ENCODE peak calls at places on chromosomes 11 and 22, in six cellular contexts. J is neural progenitor cell, W is A549, Y is body of pancreas, Q is K562, C is HCT116. N is an unnamed sample.

GRCh38 chr22:37519268-37520195 is at the start of gene CARD10:
- DNase-seq in Y (no peak), C (no peak), Q (peak; percentile 85), J (peak; percentile 67), W (no peak), N (no peak)

GRCh38 chr11:7495997-7496545 is 10.8 kb downstream of the OLFML1 start:
- DNase-seq in Y (peak; percentile 53), W (no peak), J (no peak), C (no peak), Q (no peak), N (no peak)

GRCh38 chr11:67032830-67033555 is 10.1 kb downstream of the SYT12 start:
- DNase-seq in Y (no peak), W (peak; percentile 64), J (no peak), C (no peak), Q (no peak), N (peak; percentile 46)

GRCh38 chr11:69640260-69640994 is 529 bp upstream of the CCND1 start:
- DNase-seq in J (peak; percentile 48), W (peak; percentile 45), C (no peak), Y (peak; percentile 29), Q (no peak), N (no peak)

GRCh38 chr11:115284766-115285165 is 219.4 kb downstream of the CADM1 start:
- DNase-seq in Q (no peak), C (no peak), J (peak; percentile 42), W (no peak), Y (no peak), N (peak; percentile 40)

GRCh38 chr11:118648291-118648690 is 31.2 kb downstream of the TREH start:
- DNase-seq in J (no peak), Y (no peak), W (no peak), Q (no peak), C (no peak), N (no peak)

GRCh38 chr11:3159296-3160190 is 5.6 kb downstream of the OSBPL5 start:
- DNase-seq in C (no peak), J (peak; percentile 44), W (no peak), Y (peak; percentile 66), Q (no peak), N (no peak)

GRCh38 chr11:111438846-111439520 is 59.9 kb upstream of the POU2AF1 start:
- DNase-seq in Q (no peak), J (no peak), W (no peak), Y (no peak), C (no peak), N (no peak)

GRCh38 chr22:23652286-23652685 is 20.2 kb upstream of the DRICH1 start:
- DNase-seq in Q (no peak), C (no peak), Y (no peak), J (no peak), W (no peak), N (no peak)

GRCh38 chr11:47659273-47659672 is 16.9 kb upstream of the MTCH2 start:
- DNase-seq in Q (no peak), W (no peak), J (no peak), C (no peak), Y (no peak), N (no peak)

GRCh38 chr11:73308003-73308962 is at the start of gene ARHGEF17:
- DNase-seq in C (peak; percentile 34), W (peak; percentile 83), Y (peak; percentile 69), J (peak; percentile 93), Q (peak; percentile 70), N (no peak)

GRCh38 chr11:61949169-61950034 is 749 bp upstream of the BEST1 start:
- DNase-seq in C (peak; percentile 81), Y (peak; percentile 86), W (peak; percentile 71), Q (peak; percentile 92), J (peak; percentile 37), N (no peak)

GRCh38 chr11:94314064-94314463 is 9.7 kb downstream of the IZUMO1R start:
- DNase-seq in W (no peak), J (no peak), C (no peak), Q (no peak), Y (no peak), N (no peak)

GRCh38 chr11:94309757-94310156 is 5.4 kb downstream of the IZUMO1R start:
- DNase-seq in Y (no peak), J (no peak), C (no peak), W (no peak), Q (no peak), N (no peak)

GRCh38 chr11:94310191-94310875 is 6.0 kb downstream of the IZUMO1R start:
- DNase-seq in Y (no peak), J (no peak), Q (no peak), W (no peak), C (no peak), N (no peak)

GRCh38 chr11:94312339-94312738 is 8.0 kb downstream of the IZUMO1R start:
- DNase-seq in Q (no peak), C (no peak), J (no peak), Y (no peak), W (no peak), N (no peak)

DNA sequence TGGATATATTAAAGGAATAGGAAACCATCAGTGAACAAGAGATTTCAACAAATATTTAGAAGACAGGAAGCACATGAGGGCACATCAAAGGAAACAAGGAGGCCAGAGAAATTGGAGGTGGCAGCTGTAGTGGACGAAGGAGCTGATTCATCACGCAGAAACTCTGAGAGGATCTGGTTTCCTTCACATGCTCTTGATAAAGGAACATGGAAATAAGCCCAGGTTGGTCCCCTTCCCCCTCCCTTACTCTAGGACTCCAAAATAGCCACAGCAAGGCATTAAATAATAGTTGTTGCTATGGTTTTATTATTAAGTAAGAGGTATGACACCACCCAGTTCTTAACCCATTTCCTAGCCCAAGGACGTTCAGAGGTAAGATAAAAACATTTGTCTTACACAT is 11.3 kb downstream of the IZUMO1R start:
- DNase-seq in J (no peak), Y (no peak), W (no peak), C (no peak), Q (no peak), N (no peak)
- H3K4me3 ChIP-seq in J (no peak overlapping the region), Y (no peak overlapping the region), W (no peak overlapping the region), C (no peak overlapping the region), Q (no peak overlapping the region), N (no peak overlapping the region)

DNA sequence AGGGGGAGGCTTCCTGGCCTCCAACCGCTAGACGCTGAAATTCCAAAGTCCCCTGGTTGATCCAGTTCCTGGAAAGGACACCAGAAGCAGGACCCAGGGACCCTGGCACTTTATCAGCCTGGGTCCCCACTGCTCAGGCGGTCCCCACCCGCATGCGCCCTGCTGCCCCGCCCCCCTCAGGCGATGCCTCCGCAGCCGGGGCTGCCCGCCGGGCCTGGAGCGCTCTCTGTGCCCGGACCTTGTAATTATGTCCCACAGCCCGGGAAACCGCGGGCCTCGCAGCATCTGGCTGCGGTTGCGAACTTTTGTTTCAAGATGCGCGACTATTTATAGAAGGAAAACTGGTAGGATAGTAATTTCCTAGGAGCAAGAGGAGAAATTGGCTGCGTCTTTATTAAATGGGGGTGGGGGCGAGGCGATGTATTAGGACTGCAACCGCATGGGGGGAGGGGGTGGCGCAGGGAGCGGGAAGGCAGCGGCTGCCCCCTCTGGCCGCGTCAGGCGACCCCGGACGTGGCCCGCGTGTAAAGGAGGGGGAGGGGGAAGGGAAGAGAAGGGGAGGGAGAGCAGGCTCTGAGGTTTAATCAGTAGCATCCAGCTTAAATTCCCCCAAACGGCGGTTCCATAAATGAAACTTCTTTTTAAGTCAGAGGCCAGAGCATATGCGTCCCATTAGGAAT is 6.1 kb downstream of the WNT7B start:
- DNase-seq in C (no peak), Q (no peak), Y (no peak), J (peak; percentile 69), W (no peak), N (no peak)
- TF ChIP-seq CTCF in C (no peak), Q (no peak), Y (no peak), J (peak; percentile 36), W (no peak), N (no peak)

GRCh38 chr22:20393705-20394476 is at the start of gene ZNF74:
- DNase-seq in Y (peak; percentile 92), C (peak; percentile 77), W (peak; percentile 85), Q (peak; percentile 99), J (peak; percentile 97), N (peak; percentile 37)

GRCh38 chr22:20395181-20395896 is 1.4 kb downstream of the ZNF74 start:
- DNase-seq in C (no peak), J (no peak), Y (no peak), Q (peak; percentile 32), W (no peak), N (no peak)

GRCh38 chr22:20391222-20391621 is 2.7 kb upstream of the ZNF74 start:
- DNase-seq in Y (no peak), C (no peak), W (no peak), J (no peak), Q (no peak), N (no peak)

GRCh38 chr22:20390394-20390907 is 3.5 kb upstream of the ZNF74 start:
- DNase-seq in Q (peak; percentile 18), J (no peak), Y (no peak), W (no peak), C (no peak), N (no peak)

DNA sequence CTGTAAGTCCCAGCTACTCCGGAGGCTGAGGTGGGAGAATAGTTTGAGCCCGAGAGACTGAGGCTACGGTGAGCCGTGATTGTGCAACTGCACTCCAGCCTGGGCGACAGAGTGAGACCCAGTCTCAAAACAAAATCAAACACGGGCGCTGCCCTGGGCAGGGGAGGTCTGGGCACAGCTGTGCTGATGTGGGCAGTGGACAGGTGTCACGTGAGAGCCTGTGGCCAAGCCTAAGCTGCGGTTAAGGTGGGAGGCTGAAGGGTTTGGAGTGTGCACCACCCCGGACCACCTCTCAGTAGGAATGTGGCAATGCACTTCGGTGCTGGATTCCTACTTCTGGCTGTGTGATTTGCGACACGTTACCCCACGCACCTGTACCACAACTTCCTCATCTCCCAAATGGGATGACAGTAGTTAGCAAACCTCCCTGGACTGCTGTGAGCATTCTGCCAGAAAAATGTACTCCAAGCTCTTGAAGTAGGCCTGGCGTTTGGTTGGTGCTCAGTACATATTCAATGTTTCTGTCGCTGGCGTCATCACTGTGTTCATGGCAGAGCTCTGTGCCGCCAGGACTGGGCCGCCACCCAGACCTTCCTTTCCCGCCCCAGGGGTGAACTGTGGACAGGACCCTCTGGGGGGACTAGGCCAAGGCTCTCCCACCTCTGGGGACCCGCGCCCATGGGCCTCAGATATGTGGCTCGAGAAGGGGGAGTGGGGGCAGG is 807 bp upstream of the ZNF74 start:
- DNase-seq in C (no peak), W (no peak), Y (no peak), J (no peak), Q (peak; percentile 35), N (no peak)
- H3K4me3 ChIP-seq in C (peak overlapping the region; percentile 93), W (peak overlapping the region; percentile 60), Y (no peak overlapping the region), J (peak overlapping the region; percentile 75), Q (peak overlapping the region; percentile 52), N (peak overlapping the region; percentile 85)

GRCh38 chr11:41497974-41498373 is 38.5 kb upstream of the LRRC4C start:
- DNase-seq in Q (no peak), Y (no peak), C (no peak), W (no peak), J (peak; percentile 92), N (no peak)

GRCh38 chr11:41494716-41495115 is 35.3 kb upstream of the LRRC4C start:
- DNase-seq in Y (no peak), Q (no peak), W (no peak), C (no peak), J (no peak), N (no peak)

GRCh38 chr11:41499429-41499828 is 40.0 kb upstream of the LRRC4C start:
- DNase-seq in Q (no peak), W (no peak), J (peak; percentile 8), C (no peak), Y (no peak), N (no peak)

DNA sequence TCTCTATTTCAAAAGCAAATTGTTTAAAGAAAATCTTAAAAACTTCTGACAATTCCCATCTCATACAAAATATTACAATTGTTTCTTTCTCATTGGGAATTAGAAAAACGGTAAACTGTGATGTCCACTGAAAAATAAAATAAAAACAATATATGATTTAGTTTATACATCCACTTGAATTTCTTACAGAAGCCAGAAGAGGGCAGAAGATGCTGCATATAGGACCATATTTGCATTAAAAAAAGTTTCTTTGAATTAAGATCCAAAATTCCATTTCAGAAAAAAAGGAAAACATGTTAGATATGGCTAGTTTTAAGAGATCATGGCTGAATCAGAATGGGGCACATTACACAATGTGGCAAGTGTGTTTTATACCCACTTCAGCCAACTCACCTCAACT is 39.3 kb upstream of the LRRC4C start:
- DNase-seq in W (peak; percentile 7), Q (no peak), J (no peak), Y (no peak), C (no peak), N (no peak)
- TF ChIP-seq CTCF in W (no peak), Q (no peak), J (peak; percentile 60), Y (no peak), C (no peak), N (peak; percentile 46)